ENCODE peak calls at places on chromosome X, in four cellular contexts. G is K562, N is GM12878, X is GM12891. O is an unnamed sample.

GRCh38 chrX:133608406-133608805 is 193.1 kb upstream of the GPC4 start:
- DNase-seq in G (no peak), N (no peak), X (no peak), O (no peak)

GRCh38 chrX:138756234-138756633 is 44.7 kb upstream of the FGF13 start:
- DNase-seq in G (no peak), N (no peak), X (no peak), O (no peak)

GRCh38 chrX:101931494-101932248 is at the start of gene ZMAT1:
- DNase-seq in G (peak), N (peak), X (peak), O (peak)

GRCh38 chrX:111447298-111447697 is 35.3 kb upstream of the DCX start:
- DNase-seq in G (peak), N (no peak), X (no peak), O (peak)

GRCh38 chrX:112645774-112646173 is 34.0 kb downstream of the LHFPL1 start:
- DNase-seq in G (no peak), N (no peak), X (no peak), O (no peak)

GRCh38 chrX:116185163-116185562 is 14.6 kb downstream of the AGTR2 start:
- DNase-seq in G (no peak), N (no peak), X (no peak), O (no peak)

GRCh38 chrX:108945883-108946523 is 209.6 kb upstream of the IRS4 start:
- DNase-seq in G (no peak), N (no peak), X (no peak), O (no peak)

GRCh38 chrX:120308959-120309872 is 2.0 kb downstream of the TMEM255A start:
- DNase-seq in G (no peak), N (peak), X (no peak), O (peak)

GRCh38 chrX:111955916-111956315 is 79.9 kb downstream of the TRPC5OS start:
- DNase-seq in G (no peak), N (no peak), X (no peak), O (no peak)

GRCh38 chrX:24465524-24465850 is 401 bp downstream of the PDK3 start:
- DNase-seq in G (no peak), N (no peak), X (no peak), O (no peak)

GRCh38 chrX:70043685-70044084 is 6.1 kb downstream of the AWAT2 start:
- DNase-seq in G (no peak), N (no peak), X (no peak), O (no peak)

GRCh38 chrX:25941559-25942250 is 196.4 kb upstream of the MAGEB18 start:
- DNase-seq in G (no peak), N (no peak), X (no peak), O (no peak)

GRCh38 chrX:154026136-154026806 is 6.6 kb upstream of the IRAK1 start:
- DNase-seq in G (no peak), N (no peak), X (no peak), O (no peak)

GRCh38 chrX:35919536-35920309 is at the start of gene CFAP47:
- DNase-seq in G (no peak), N (no peak), X (no peak), O (no peak)

GRCh38 chrX:45669715-45670360 is 469.2 kb upstream of the DIPK2B start:
- DNase-seq in G (no peak), N (no peak), X (no peak), O (no peak)

GRCh38 chrX:133776072-133776471 is 209.3 kb downstream of the GPC3 start:
- DNase-seq in G (peak), N (no peak), X (no peak), O (peak)

GRCh38 chrX:16188687-16189086 is 21.4 kb downstream of the MAGEB17 start:
- DNase-seq in G (no peak), N (no peak), X (no peak), O (no peak)

GRCh38 chrX:103562801-103563200 is 22.5 kb upstream of the TCEAL4 start:
- DNase-seq in G (no peak), N (no peak), X (no peak), O (no peak)

GRCh38 chrX:133405498-133406180 is 9.7 kb downstream of the GPC4 start:
- DNase-seq in G (no peak), N (no peak), X (no peak), O (no peak)

GRCh38 chrX:9905288-9905687 is 61.9 kb upstream of the CLDN34 start:
- DNase-seq in G (no peak), N (no peak), X (no peak), O (no peak)

GRCh38 chrX:13899607-13900006 is 82.7 kb upstream of the GPM6B start:
- DNase-seq in G (no peak), N (no peak), X (no peak), O (no peak)

GRCh38 chrX:1425381-1425780 is 27.3 kb downstream of the ASMTL start:
- DNase-seq in G (no peak), N (no peak), X (no peak), O (no peak)

GRCh38 chrX:66632473-66632872 is 6.4 kb downstream of the EDA2R start:
- DNase-seq in G (no peak), N (no peak), X (no peak), O (no peak)

GRCh38 chrX:113330416-113330815 is 489.8 kb upstream of the AMOT start:
- DNase-seq in G (no peak), N (no peak), X (no peak), O (no peak)

GRCh38 chrX:16023790-16024734 is 99.3 kb upstream of the GRPR start:
- DNase-seq in G (no peak), N (peak), X (peak), O (no peak)

GRCh38 chrX:10485331-10485730 is 135.1 kb downstream of the MID1 start:
- DNase-seq in G (no peak), N (no peak), X (no peak), O (no peak)

GRCh38 chrX:97547873-97548578 is 664.3 kb downstream of the RPA4 start:
- DNase-seq in G (no peak), N (no peak), X (no peak), O (no peak)

GRCh38 chrX:12814434-12814833 is 23.2 kb downstream of the PRPS2 start:
- DNase-seq in G (peak), N (peak), X (no peak), O (peak)

GRCh38 chrX:1147641-1148515 is 64.6 kb downstream of the CRLF2 start:
- DNase-seq in G (no peak), N (no peak), X (no peak), O (no peak)

GRCh38 chrX:107547621-107548020 is 80.7 kb upstream of the PRPS1 start:
- DNase-seq in G (no peak), N (no peak), X (no peak), O (no peak)
- TF ChIP-seq SPI1 in G (no peak), N (no peak), X (no peak), O (no peak)

DNA sequence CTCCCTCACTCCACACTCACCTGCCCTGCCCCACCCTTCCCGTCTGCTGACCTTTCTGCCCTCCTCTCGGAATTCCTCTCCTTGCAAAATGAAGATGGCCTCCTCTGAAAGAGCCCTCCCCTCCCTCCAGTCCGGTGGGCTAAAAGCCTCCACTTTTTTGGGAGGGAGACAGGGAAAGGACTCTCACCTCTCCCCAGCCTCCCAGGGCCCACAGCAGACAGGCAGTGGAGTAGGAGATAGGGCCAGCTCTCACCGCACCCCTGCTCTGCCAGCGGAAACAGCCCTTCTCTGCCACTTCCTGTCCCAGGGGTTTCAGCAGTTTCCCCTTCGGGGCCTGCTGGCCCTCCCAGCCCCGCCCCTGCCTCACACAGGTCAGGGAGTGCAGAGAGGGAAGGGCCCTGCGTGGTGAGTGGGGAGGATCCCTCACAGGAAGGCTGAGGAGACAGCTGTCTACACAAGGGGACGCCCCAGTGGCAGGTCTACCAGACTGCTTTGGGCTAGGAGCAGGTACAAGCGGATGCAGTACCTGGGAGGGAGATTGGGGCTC is 18.2 kb downstream of the ELF4 start:
- DNase-seq in G (peak), N (peak), X (peak), O (peak)
- TF ChIP-seq SPI1 in G (peak), N (peak), X (peak), O (peak)

GRCh38 chrX:39244146-39244545 is 442.9 kb downstream of the MID1IP1 start:
- DNase-seq in G (no peak), N (no peak), X (no peak), O (no peak)

GRCh38 chrX:39245024-39245423 is 443.8 kb downstream of the MID1IP1 start:
- DNase-seq in G (no peak), N (no peak), X (no peak), O (no peak)

GRCh38 chrX:39247536-39247935 is 446.3 kb downstream of the MID1IP1 start:
- DNase-seq in G (no peak), N (no peak), X (no peak), O (no peak)

GRCh38 chrX:39238017-39238416 is 436.8 kb downstream of the MID1IP1 start:
- DNase-seq in G (no peak), N (no peak), X (no peak), O (no peak)

GRCh38 chrX:39242187-39242586 is 440.9 kb downstream of the MID1IP1 start:
- DNase-seq in G (peak), N (no peak), X (peak), O (peak)
- TF ChIP-seq SPI1 in G (no peak), N (no peak), X (no peak), O (no peak)

DNA sequence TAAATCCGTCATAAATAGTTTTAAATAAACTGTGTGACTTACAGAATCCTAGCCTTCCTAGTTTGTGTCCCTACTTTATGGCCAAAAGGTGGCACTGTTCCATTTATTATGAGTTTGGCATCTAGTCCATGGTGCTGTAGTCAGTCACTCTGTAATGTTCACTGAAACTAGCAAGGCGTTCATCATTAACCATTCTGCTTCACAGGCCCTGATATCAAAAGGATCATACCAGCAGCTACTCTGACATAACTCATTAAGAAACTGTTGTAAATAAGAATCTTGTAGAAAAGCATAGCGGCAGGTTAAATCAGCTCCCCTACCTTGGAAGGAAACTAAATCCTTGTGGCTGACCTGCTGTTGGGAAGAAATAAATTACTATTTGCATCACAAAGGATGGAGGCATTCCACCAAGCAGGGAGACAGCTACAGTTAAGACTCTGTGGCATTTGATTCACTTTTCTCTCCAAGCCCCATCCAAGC is 919.6 kb upstream of the DIAPH2 start:
- DNase-seq in G (no peak), N (no peak), X (no peak), O (peak)
- TF ChIP-seq SPI1 in G (no peak), N (no peak), X (no peak), O (no peak)

DNA sequence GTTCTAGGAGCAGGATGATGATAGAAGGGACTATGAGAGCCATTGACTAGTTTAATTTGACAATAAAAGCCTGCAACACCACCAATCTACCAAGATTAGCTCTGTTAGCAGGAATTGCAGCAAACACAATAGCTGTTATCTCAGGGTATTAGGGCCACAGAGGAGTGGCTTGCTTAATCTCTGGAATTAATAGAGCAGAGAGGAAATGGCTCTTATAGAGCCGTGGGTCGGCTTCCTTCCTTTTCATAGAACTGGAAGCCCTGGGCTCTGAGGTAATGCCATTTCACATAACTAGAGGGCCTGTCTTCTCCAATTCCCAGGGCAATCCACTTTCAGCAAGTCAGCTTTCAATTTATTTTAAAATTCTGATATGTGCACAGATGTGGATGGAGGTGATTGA is 83.0 kb downstream of the MAMLD1 start:
- DNase-seq in G (no peak), N (no peak), X (no peak), O (no peak)
- TF ChIP-seq SPI1 in G (no peak), N (no peak), X (no peak), O (no peak)

GRCh38 chrX:72308566-72309296 is 3.0 kb upstream of the CITED1 start:
- DNase-seq in G (peak), N (no peak), X (no peak), O (peak)

GRCh38 chrX:72306851-72307645 is 1.3 kb upstream of the CITED1 start:
- DNase-seq in G (peak), N (no peak), X (no peak), O (peak)

GRCh38 chrX:72307646-72308051 is 1.9 kb upstream of the CITED1 start:
- DNase-seq in G (no peak), N (no peak), X (no peak), O (no peak)

GRCh38 chrX:72308209-72308565 is 2.5 kb upstream of the CITED1 start:
- DNase-seq in G (no peak), N (no peak), X (no peak), O (no peak)

DNA sequence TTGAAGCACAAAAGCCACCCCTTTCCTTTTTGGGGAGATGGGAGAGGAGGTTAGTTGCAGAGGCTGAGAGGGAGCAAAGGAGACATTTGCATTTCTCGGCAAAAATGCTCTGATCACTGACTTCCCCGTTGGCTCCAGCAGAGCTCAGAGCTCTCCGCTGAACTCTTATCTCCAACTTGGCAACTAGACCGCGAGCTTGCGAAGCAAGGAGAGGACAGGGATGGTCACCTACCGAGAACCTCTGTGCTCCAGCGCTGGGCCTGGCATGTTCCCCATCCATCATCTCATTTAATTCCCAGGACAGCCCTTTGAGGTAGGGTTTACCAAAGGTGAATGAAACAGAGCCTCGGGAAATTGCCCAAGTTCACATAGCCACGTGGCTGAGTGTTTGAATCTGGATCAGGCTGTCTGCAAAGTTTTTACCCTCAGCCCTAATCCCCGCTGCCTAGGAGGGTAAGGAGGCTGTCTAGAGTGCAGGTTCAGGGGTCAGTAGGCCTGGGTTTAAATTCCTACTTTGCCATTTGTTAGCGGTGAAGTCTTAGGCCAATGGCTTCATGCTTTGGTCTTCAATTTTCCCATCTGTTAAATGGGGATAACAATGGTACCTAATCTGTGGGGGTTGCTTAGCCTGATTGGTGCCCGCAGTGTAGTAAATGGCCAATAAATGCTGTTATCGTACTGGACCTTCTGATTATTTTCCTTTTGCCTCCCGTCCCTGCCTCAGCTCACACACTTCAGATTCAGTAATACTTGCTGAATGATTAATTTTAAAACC is 3.8 kb upstream of the CITED1 start:
- DNase-seq in G (no peak), N (no peak), X (no peak), O (no peak)
- TF ChIP-seq SPI1 in G (no peak), N (no peak), X (no peak), O (no peak)